ENCODE peak calls at places on chromosomes 2 and 18, in seven cellular contexts. G is T-helper 1 cell, J is NCI-H2171 treated with DMSO at 0.1 percent for 48 hours, S is adrenal gland, N is BE2C, C is HTR-8/SVneo, E is T-cell. U is an unnamed sample.

GRCh38 chr18:55510809-55511208 is 77.2 kb downstream of the TCF4 start:
- DNase-seq in G (no peak), J (no peak), S (no peak), N (no peak), C (no peak), E (no peak), U (peak; percentile 83)

GRCh38 chr2:130951018-130951417 is 114.3 kb downstream of the ARHGEF4 start:
- DNase-seq in G (no peak), J (no peak), S (no peak), N (no peak), C (no peak), E (no peak), U (no peak)

GRCh38 chr2:48725696-48726494 is 29.6 kb downstream of the LHCGR start:
- DNase-seq in G (no peak), J (no peak), S (no peak), N (no peak), C (no peak), E (no peak), U (no peak)

GRCh38 chr2:210586381-210586780 is 30.0 kb downstream of the CPS1 start:
- DNase-seq in G (no peak), J (no peak), S (no peak), N (no peak), C (no peak), E (no peak), U (peak; percentile 19)

GRCh38 chr2:172179045-172179742 is 76.5 kb upstream of the DLX2 start:
- DNase-seq in G (no peak), J (no peak), S (no peak), N (no peak), C (no peak), E (no peak), U (peak; percentile 47)

GRCh38 chr2:181655519-181655918 is 1.4 kb downstream of the CERKL start:
- DNase-seq in G (no peak), J (no peak), S (no peak), N (no peak), C (no peak), E (no peak), U (no peak)

GRCh38 chr18:28855989-28856388 is 679.1 kb upstream of the CDH2 start:
- DNase-seq in G (no peak), J (no peak), S (no peak), N (no peak), C (no peak), E (no peak), U (no peak)

GRCh38 chr2:234678721-234679120 is 181.8 kb upstream of the ARL4C start:
- DNase-seq in G (no peak), J (peak; percentile 22), S (no peak), N (no peak), C (no peak), E (no peak), U (peak; percentile 81)

GRCh38 chr2:27779417-27780055 is 8.0 kb downstream of the MRPL33 start:
- DNase-seq in G (no peak), J (no peak), S (no peak), N (no peak), C (no peak), E (no peak), U (peak; percentile 28)

GRCh38 chr2:231467613-231468525 is 3.6 kb upstream of the NCL start:
- DNase-seq in G (no peak), J (peak; percentile 50), S (no peak), N (no peak), C (no peak), E (no peak), U (no peak)

GRCh38 chr18:57461652-57462269 is 26.6 kb downstream of the ONECUT2 start:
- DNase-seq in G (no peak), J (no peak), S (no peak), N (peak; percentile 70), C (no peak), E (no peak), U (no peak)

GRCh38 chr2:63755980-63756379 is 85.7 kb upstream of the UGP2 start:
- DNase-seq in G (no peak), J (no peak), S (no peak), N (no peak), C (no peak), E (no peak), U (peak; percentile 73)